ENCODE peak calls at places on chromosomes 16 and 17, in five cellular contexts. A is HCT116, R is HepG2, D is K562, Z is H1. C is an unnamed sample.

GRCh38 chr16:87395181-87395842 is 3.2 kb downstream of the MAP1LC3B start:
- DNase-seq in A (no peak), R (no peak), D (no peak), Z (no peak), C (no peak)

GRCh38 chr16:87681990-87682570 is 79.8 kb downstream of the JPH3 start:
- DNase-seq in A (peak), R (peak), D (no peak), Z (no peak), C (peak)

GRCh38 chr17:58172369-58173071 is 5.7 kb downstream of the OR4D2 start:
- DNase-seq in A (peak), R (peak), D (peak), Z (no peak), C (no peak)

GRCh38 chr17:76386966-76387765 is 2.8 kb downstream of the SPHK1 start:
- DNase-seq in A (no peak), R (no peak), D (no peak), Z (no peak), C (no peak)

GRCh38 chr17:75367312-75367711 is 38.2 kb downstream of the GRB2 start:
- DNase-seq in A (no peak), R (no peak), D (no peak), Z (no peak), C (no peak)

GRCh38 chr16:29809850-29810698 is 1.9 kb upstream of the PRRT2 start:
- DNase-seq in A (no peak), R (no peak), D (peak), Z (no peak), C (no peak)

GRCh38 chr16:87076950-87077749 is 240.0 kb downstream of the C16orf95 start:
- DNase-seq in A (peak), R (peak), D (peak), Z (peak), C (peak)

GRCh38 chr17:60525347-60525623 is 757 bp downstream of the APPBP2 start:
- DNase-seq in A (no peak), R (no peak), D (peak), Z (no peak), C (no peak)

GRCh38 chr16:70161350-70161749 is 12.2 kb upstream of the CLEC18C start:
- DNase-seq in A (no peak), R (no peak), D (peak), Z (no peak), C (no peak)

GRCh38 chr16:66457888-66458287 is 30.8 kb downstream of the BEAN1 start:
- DNase-seq in A (no peak), R (no peak), D (no peak), Z (no peak), C (no peak)

GRCh38 chr17:35568561-35568960 is 7.9 kb upstream of the SLFN14 start:
- DNase-seq in A (no peak), R (peak), D (peak), Z (no peak), C (no peak)

GRCh38 chr16:89261691-89262563 is 44.4 kb downstream of the ZNF778 start:
- DNase-seq in A (no peak), R (peak), D (no peak), Z (no peak), C (no peak)

GRCh38 chr16:54402873-54403272 is 116.3 kb upstream of the IRX3 start:
- DNase-seq in A (no peak), R (no peak), D (no peak), Z (no peak), C (no peak)

GRCh38 chr17:50766222-50767023 is 895 bp downstream of the ANKRD40CL start:
- DNase-seq in A (no peak), R (peak), D (no peak), Z (no peak), C (no peak)

GRCh38 chr17:42276609-42277341 is 584 bp upstream of the STAT5B start:
- DNase-seq in A (no peak), R (peak), D (peak), Z (no peak), C (no peak)

GRCh38 chr17:43401293-43401692 is 2.5 kb downstream of the ARL4D start:
- DNase-seq in A (no peak), R (no peak), D (no peak), Z (no peak), C (no peak)

GRCh38 chr16:85168732-85169256 is 56.5 kb upstream of the CIBAR2 start:
- DNase-seq in A (no peak), R (no peak), D (peak), Z (no peak), C (no peak)
- TF ChIP-seq YY1 in A (no peak), R (no peak), D (no peak), Z (no peak), C (no peak)

GRCh38 chr17:45170976-45171337 is 9.3 kb downstream of the HEXIM2 start:
- DNase-seq in A (peak), R (no peak), D (no peak), Z (no peak), C (no peak)
- TF ChIP-seq YY1 in A (no peak), R (no peak), D (no peak), Z (no peak), C (no peak)

GRCh38 chr17:37750768-37751466 is 6.1 kb upstream of the HNF1B start:
- DNase-seq in A (no peak), R (no peak), D (no peak), Z (no peak), C (no peak)

GRCh38 chr17:37755455-37755854 is 10.6 kb upstream of the HNF1B start:
- DNase-seq in A (no peak), R (no peak), D (no peak), Z (no peak), C (no peak)

GRCh38 chr17:37754363-37754762 is 9.5 kb upstream of the HNF1B start:
- DNase-seq in A (no peak), R (no peak), D (no peak), Z (no peak), C (no peak)

GRCh38 chr17:37756060-37756459 is 11.2 kb upstream of the HNF1B start:
- DNase-seq in A (no peak), R (no peak), D (no peak), Z (no peak), C (no peak)

DNA sequence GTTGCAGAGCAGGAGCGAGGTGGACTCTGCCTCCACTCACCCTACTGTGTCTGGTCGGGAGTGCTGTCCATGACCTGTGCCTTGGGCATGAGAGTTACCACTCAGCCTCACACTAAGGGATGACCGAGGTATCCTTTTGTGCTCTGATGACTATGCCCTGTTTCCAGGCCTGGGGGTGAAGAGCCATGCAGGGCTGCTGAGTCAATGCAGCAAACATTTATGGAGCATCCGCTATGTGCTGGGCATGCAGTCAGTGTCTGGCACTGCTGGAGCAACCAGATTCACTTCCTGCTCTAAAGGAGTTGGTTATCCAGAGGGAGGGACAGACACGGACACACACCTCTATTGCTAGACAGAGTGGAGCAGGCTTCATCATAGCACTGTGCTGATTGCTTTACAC is 7.6 kb upstream of the HNF1B start:
- DNase-seq in A (no peak), R (no peak), D (no peak), Z (no peak), C (no peak)
- TF ChIP-seq YY1 in A (no peak), R (no peak), D (no peak), Z (no peak), C (no peak)

DNA sequence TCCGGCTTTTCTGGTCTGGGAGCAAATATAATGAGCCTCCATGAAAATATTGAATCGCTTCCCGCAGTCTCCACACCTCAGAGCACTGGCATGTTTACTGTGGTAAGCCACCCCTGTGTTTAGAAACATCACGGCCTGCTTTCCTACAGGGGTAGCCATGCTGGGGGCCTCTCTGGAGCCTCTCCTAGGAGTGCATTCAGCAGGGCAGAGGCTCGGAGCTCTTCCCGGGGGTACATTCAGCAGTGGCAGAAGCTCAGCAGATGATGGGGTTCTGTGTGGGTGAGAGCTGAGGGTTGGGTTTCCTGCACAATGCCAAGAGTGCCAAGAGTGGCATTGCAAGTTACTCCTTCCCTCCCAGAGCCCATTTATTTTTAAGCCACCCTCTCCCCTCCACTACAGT is 386.6 kb downstream of the SEC14L1 start:
- DNase-seq in A (no peak), R (no peak), D (no peak), Z (no peak), C (no peak)
- TF ChIP-seq YY1 in A (no peak), R (no peak), D (no peak), Z (no peak), C (no peak)

GRCh38 chr16:73036074-73036826 is 11.7 kb downstream of the ZFHX3 start:
- DNase-seq in A (no peak), R (no peak), D (no peak), Z (no peak), C (no peak)

GRCh38 chr16:73031155-73031866 is 16.6 kb downstream of the ZFHX3 start:
- DNase-seq in A (no peak), R (no peak), D (no peak), Z (no peak), C (no peak)

GRCh38 chr16:73034374-73034773 is 13.6 kb downstream of the ZFHX3 start:
- DNase-seq in A (no peak), R (no peak), D (no peak), Z (no peak), C (no peak)

GRCh38 chr16:73033271-73033998 is 14.5 kb downstream of the ZFHX3 start:
- DNase-seq in A (no peak), R (no peak), D (no peak), Z (no peak), C (peak)

DNA sequence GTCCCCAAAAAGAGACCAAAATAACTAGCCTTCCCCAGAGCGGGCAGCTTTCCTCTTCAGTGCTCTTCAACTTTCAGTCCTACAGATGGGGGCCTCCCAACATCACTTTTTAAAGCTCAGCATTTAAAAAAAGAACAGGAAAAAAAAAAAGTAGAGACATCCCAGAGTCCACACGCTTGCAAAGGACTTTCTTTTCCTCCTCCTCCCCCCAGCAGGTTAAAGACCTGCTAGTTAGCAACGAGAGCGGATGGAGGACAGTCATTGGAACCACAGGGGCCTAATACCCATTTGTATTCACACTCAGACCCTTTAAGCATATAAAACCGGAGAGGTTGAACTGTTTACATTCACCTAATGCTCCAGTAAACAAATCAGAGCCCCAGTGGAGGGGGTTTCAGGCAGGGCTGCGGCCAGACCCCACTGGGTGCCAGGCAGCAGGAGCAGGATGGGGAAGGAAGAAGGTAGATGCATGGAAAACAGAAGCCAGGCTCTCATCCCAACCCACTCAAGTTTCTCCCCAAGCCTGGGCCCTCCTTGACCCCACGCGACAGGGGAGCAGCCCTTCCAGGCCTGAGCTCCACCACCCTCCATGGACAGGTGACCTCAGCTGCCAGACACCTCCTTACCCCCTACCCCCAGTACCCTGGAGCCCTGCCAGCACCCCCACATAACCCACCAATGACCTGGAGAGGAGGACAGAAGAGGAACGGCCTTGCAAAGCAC is 15.2 kb downstream of the ZFHX3 start:
- DNase-seq in A (no peak), R (no peak), D (no peak), Z (no peak), C (peak)
- TF ChIP-seq YY1 in A (no peak), R (no peak), D (no peak), Z (no peak), C (no peak)

GRCh38 chr16:14452066-14452465 is 178.0 kb downstream of the PARN start:
- DNase-seq in A (no peak), R (no peak), D (no peak), Z (no peak), C (no peak)

GRCh38 chr16:14448874-14449273 is 181.2 kb downstream of the PARN start:
- DNase-seq in A (no peak), R (no peak), D (no peak), Z (no peak), C (no peak)

GRCh38 chr16:14449334-14449733 is 180.7 kb downstream of the PARN start:
- DNase-seq in A (no peak), R (no peak), D (no peak), Z (no peak), C (no peak)

GRCh38 chr16:14447783-14448182 is 182.3 kb downstream of the PARN start:
- DNase-seq in A (no peak), R (no peak), D (no peak), Z (no peak), C (no peak)

DNA sequence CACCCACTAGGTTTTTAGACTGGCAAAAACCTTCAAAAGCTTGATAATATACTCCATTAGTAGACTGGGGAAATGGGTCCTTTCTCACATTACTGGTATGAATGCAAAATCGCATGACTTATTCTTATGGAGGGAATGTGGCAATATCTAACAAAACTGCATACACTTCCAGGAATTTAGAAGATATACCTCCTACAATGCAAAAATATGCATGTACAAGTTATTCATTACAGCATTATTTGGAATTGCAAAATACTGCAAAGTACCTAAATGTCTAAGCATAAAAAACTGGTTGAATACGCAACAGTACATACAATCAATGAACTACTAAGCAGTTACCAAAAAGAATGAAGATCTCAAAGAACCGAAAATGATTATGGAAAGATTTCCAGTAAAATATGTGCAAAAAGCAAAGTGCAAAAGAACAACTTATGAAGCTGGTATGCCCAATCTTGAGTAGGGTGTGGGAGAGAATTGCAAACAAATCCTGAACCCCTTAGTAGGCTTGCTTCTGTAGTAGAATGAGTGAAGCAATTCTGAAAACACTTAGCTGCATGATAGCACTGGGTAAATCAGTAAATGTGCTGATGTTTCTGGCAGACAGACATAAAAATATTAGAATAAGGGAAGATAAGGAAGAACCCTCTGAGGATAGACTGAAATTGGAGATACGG is 180.1 kb downstream of the PARN start:
- DNase-seq in A (no peak), R (no peak), D (no peak), Z (no peak), C (no peak)
- TF ChIP-seq YY1 in A (no peak), R (no peak), D (no peak), Z (no peak), C (no peak)

GRCh38 chr16:67547423-67548264 is 14.7 kb upstream of the CTCF start:
- DNase-seq in A (no peak), R (no peak), D (no peak), Z (no peak), C (no peak)
- TF ChIP-seq YY1 in A (no peak), R (no peak), D (no peak), Z (no peak), C (no peak)

DNA sequence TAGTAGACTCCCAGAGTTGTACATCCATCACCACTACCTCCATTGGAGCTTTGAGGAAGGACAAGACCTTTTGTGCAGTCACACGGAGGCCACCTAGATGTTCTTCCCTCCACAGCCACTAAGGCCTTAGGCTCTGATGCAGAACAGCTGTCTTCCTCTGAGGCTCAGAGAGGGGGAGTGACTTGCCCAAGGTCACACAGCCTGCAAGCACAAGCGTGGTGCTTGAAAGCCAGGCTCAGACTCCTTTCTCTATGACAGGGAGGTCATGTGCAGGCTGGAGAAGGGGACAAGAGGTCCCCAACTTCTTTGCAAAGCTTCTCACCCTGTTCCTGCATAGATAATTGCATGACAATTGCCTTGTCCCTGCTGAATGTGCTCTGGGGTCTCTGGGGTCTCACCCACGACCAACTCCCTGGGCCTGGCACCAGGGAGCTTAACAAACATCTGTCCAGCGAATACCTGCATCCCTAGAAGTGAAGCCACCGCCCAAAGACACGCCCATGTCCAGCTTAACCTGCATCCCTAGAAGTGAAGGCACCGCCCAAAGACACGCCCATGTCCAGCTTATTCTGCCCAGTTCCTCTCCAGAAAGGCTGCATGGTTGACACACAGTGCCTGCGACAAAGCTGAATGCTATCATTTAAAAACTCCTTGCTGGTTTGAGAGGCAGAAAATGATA is 12.7 kb downstream of the SCGB1C2 start:
- DNase-seq in A (no peak), R (no peak), D (no peak), Z (no peak), C (no peak)
- TF ChIP-seq YY1 in A (no peak), R (no peak), D (no peak), Z (no peak), C (no peak)